ENCODE peak calls at places on chromosomes 16 and 17, in seven cellular contexts. G is GM12878, Y is tibial nerve, Z is lower lobe of right lung, W is right lobe of liver, I is colonic mucosa, V is Caco-2. A is an unnamed sample. For H3K4me1, the result is how much of the 10 kb centered on the place peaks cover.

GRCh38 chr16:77470851-77471250 is 36.0 kb upstream of the ADAMTS18 start:
- DNase-seq in G (no peak), Y (no peak), V (no peak), I (no peak), W (no peak), Z (no peak), A (no peak)

GRCh38 chr16:73033271-73033998 is 14.5 kb downstream of the ZFHX3 start:
- DNase-seq in I (no peak), Y (no peak), G (no peak), W (no peak), V (no peak), Z (no peak), A (no peak)

GRCh38 chr17:40459646-40460584 is 16.7 kb downstream of the IGFBP4 start:
- DNase-seq in I (no peak), Y (no peak), W (no peak), V (no peak), G (no peak), Z (no peak), A (no peak)

GRCh38 chr16:88264641-88265285 is 118.0 kb upstream of the ZNF469 start:
- DNase-seq in I (peak), G (peak), Y (peak), Z (peak), V (peak), W (peak), A (peak)

GRCh38 chr16:60107467-60107866 is 1373.4 kb upstream of the GOT2 start:
- DNase-seq in W (no peak), Z (no peak), I (no peak), Y (no peak), G (no peak), V (no peak), A (no peak)

GRCh38 chr17:27569257-27569722 is 61.7 kb upstream of the LGALS9 start:
- DNase-seq in W (no peak), G (no peak), Z (peak), I (no peak), V (peak), Y (no peak), A (no peak)

GRCh38 chr17:27807567-27808470 is 7.5 kb upstream of the NOS2 start:
- DNase-seq in W (no peak), Z (no peak), I (peak), V (peak), G (peak), Y (no peak), A (no peak)

GRCh38 chr17:40443196-40443987 is at the start of gene IGFBP4:
- DNase-seq in W (peak), Z (peak), I (peak), Y (peak), G (no peak), V (peak), A (peak)

GRCh38 chr16:77599793-77600415 is 122.4 kb upstream of the NUDT7 start:
- DNase-seq in Y (no peak), I (peak), Z (no peak), G (no peak), V (peak), W (no peak), A (no peak)

GRCh38 chr16:11386791-11387546 is 41.7 kb downstream of the RMI2 start:
- DNase-seq in V (no peak), W (no peak), G (no peak), Z (no peak), I (no peak), Y (no peak), A (no peak)

GRCh38 chr17:50177983-50178834 is 12.4 kb downstream of the SGCA start:
- DNase-seq in I (peak), G (no peak), Z (peak), V (peak), W (peak), Y (peak), A (peak)

GRCh38 chr16:20673882-20674683 is 23.4 kb downstream of the ACSM1 start:
- DNase-seq in G (no peak), Z (no peak), Y (no peak), V (no peak), W (no peak), I (no peak), A (no peak)

GRCh38 chr17:77909236-77909635 is 49.3 kb upstream of the TNRC6C start:
- DNase-seq in W (no peak), G (no peak), Y (no peak), I (no peak), Z (no peak), V (no peak), A (peak)

GRCh38 chr16:29649560-29650494 is 13.2 kb upstream of the SPN start:
- DNase-seq in I (no peak), Z (no peak), G (no peak), Y (no peak), W (no peak), V (no peak), A (no peak)

GRCh38 chr16:55329791-55330190 is 5.8 kb downstream of the IRX6 start:
- DNase-seq in Y (no peak), W (no peak), V (no peak), I (no peak), G (no peak), Z (no peak), A (no peak)

GRCh38 chr17:7809086-7809790 is 24.8 kb upstream of the KDM6B start:
- DNase-seq in G (no peak), Y (no peak), I (no peak), Z (no peak), V (no peak), W (peak), A (no peak)

GRCh38 chr17:15958484-15958854 is 13.5 kb downstream of the ADORA2B start:
- DNase-seq in G (no peak), I (no peak), W (no peak), V (no peak), Y (no peak), Z (no peak), A (no peak)

GRCh38 chr17:44197980-44198720 is 1.5 kb downstream of the ATXN7L3 start:
- DNase-seq in Z (no peak), Y (no peak), V (no peak), I (peak), W (no peak), G (no peak), A (no peak)

GRCh38 chr16:4347010-4347409 is 4.1 kb downstream of the PAM16 start:
- DNase-seq in G (no peak), W (no peak), V (no peak), I (no peak), Z (no peak), Y (no peak), A (peak)

GRCh38 chr17:50043290-50044148 is 12.4 kb upstream of the ITGA3 start:
- DNase-seq in Y (peak), G (no peak), V (no peak), W (peak), Z (no peak), I (peak), A (no peak)

GRCh38 chr16:66287416-66287815 is 79.1 kb upstream of the CDH5 start:
- DNase-seq in Z (no peak), G (no peak), W (no peak), Y (no peak), V (no peak), I (no peak), A (no peak)

GRCh38 chr17:70099884-70100283 is 24.9 kb downstream of the KCNJ16 start:
- DNase-seq in Z (no peak), G (no peak), W (no peak), Y (no peak), I (no peak), V (no peak), A (no peak)

GRCh38 chr17:46979023-46979870 is at the start of gene RPRML:
- DNase-seq in Y (no peak), W (no peak), I (peak), Z (peak), V (no peak), G (no peak), A (no peak)

GRCh38 chr17:82800885-82801284 is 38.9 kb downstream of the ZNF750 start:
- DNase-seq in Z (no peak), Y (no peak), I (no peak), V (no peak), W (no peak), G (no peak), A (no peak)

GRCh38 chr17:12959441-12959840 is 58.4 kb downstream of the ELAC2 start:
- DNase-seq in W (no peak), V (no peak), I (no peak), Y (no peak), Z (no peak), G (no peak), A (no peak)

GRCh38 chr16:20774703-20775362 is 11.0 kb downstream of the ACSM3 start:
- DNase-seq in Y (no peak), I (peak), V (peak), W (peak), Z (peak), G (peak), A (peak)

DNA sequence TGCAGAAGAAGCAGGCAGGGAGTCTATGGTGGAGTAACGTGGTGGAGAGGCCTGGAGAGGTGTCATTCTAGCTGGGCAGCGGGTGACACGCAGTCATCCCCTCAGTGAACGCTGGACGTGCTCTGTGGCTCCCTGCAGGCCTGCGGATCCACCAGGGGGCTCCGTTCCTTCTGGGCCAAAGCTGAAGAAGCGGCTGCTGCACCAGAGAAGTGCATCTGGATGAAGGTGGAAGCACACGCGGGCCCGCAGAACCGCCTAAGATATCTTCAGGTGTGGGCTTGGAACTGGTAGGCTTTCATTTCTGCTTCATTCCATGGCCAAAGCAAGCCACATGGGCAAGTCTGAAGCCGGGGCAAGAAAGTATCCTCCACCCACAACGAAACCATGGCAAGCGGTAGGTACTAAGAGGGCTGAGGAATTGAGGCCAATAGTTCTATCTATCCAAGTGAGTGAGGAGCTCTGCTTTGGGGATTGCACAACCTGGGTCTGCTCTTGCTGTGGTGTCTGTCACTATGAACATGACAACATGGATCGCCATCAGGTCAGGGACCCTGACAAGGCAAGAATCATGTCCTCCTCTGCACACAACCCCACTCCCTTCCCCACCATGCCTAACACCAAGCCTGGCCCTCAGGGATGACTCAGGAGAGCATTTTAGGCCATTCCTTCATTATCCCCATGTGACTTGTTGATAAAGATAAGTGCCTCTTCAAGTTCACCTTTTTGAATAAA is 78.9 kb upstream of the FBXO47 start:
- DNase-seq in V (no peak), Y (no peak), W (no peak), Z (no peak), I (no peak), G (no peak), A (no peak)
- TF ChIP-seq CTCF in V (no peak), Y (no peak), W (no peak), Z (no peak), I (no peak), G (no peak), A (no peak)

GRCh38 chr16:46759309-46759708 is 11.2 kb upstream of the MYLK3 start:
- DNase-seq in V (no peak), Y (no peak), G (no peak), I (no peak), Z (no peak), W (no peak), A (no peak)
- H3K4me1 ChIP-seq in V (under half), Y (under half), G (under half), I (under half), Z (under half), W (under half), A (under half)

GRCh38 chr17:80012751-80013741 is 22.6 kb downstream of the TBC1D16 start:
- DNase-seq in I (no peak), G (no peak), W (peak), V (no peak), Y (no peak), Z (no peak), A (no peak)
- TF ChIP-seq CTCF in I (no peak), G (no peak), W (no peak), V (no peak), Y (no peak), Z (no peak), A (no peak)

GRCh38 chr16:83581082-83581481 is 226.7 kb upstream of the HSBP1 start:
- DNase-seq in Y (no peak), G (no peak), I (no peak), V (no peak), Z (no peak), W (no peak), A (no peak)
- H3K4me1 ChIP-seq in Y (under half), G (under half), I (under half), V (under half), Z (under half), W (under half), A (under half)

DNA sequence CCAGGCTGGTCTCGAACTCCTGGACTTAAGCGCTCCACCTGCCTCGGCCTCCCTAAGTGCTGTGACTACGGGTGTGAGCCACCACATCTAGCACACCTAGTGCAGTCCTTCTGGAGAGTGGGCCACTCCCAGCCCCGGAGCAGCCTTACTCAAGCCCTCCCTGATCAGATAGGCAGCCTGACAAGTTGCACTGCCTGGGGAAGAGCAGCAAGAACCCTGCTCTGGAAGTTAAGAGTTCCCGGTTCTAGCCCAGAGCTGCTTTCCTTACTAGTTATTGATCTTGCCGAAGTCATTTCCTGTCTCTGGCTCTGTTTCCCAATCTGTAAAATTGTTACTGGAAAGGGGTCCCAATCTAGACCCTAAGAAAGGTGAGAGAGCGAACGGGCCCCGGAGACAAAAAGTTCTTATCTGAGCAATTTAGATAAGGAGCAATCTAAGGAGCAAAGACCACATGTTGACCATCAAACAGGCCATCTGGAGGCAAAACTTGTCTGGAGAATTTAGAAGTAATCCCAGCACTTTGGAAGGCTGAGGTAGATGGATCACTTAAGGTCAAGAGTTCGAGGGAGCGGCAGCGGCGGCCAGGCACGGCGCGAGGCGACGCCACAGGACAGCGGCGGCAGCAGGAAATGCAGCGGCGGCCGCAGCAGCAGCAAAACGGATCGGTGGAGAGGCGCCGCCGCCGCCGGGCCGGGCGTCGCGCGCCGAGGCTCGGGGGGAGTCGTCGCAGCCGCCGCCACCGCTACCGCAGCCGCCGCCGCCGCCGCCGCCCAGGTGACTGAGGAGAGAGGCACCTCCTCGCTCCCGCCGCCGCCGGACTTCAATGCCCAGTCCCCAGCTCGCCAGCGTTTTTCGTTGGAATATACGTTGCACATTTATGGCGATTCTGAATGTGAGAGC is 4.3 kb upstream of the NAGLU start:
- DNase-seq in W (peak), Z (peak), G (no peak), V (peak), Y (no peak), I (peak), A (peak)
- TF ChIP-seq CTCF in W (peak), Z (peak), G (peak), V (peak), Y (peak), I (peak), A (peak)

GRCh38 chr17:2058521-2059124 is 3.7 kb downstream of the HIC1 start:
- DNase-seq in Y (peak), V (no peak), W (peak), I (peak), G (no peak), Z (peak), A (peak)
- H3K4me1 ChIP-seq in Y (half or more), V (under half), W (under half), I (under half), G (under half), Z (half or more), A (half or more)

A was measured in upper lobe of right lung.